ENCODE peak calls at places on chromosomes 16 and 17, in six cellular contexts. W is MM.1S; Z is CD8-positive, alpha-beta T cell; B is IMR-90; D is upper lobe of right lung; O is SJSA1. F is an unnamed sample.

GRCh38 chr16:483351-484075 is 44.0 kb upstream of the CAPN15 start:
- DNase-seq in W (no peak), D (no peak), B (peak; percentile 17), Z (no peak), O (no peak), F (no peak)

GRCh38 chr16:69294051-69294450 is 17.1 kb upstream of the VPS4A start:
- DNase-seq in Z (no peak), B (peak; percentile 29), D (no peak), O (no peak), W (no peak), F (no peak)

GRCh38 chr17:35341465-35341992 is 31.9 kb downstream of the SLFN11 start:
- DNase-seq in W (peak; percentile 90), B (no peak), D (no peak), Z (no peak), O (no peak), F (no peak)

GRCh38 chr16:64304376-64304775 is 817.5 kb downstream of the CDH11 start:
- DNase-seq in B (no peak), Z (no peak), W (no peak), D (no peak), O (no peak), F (no peak)

GRCh38 chr17:34367486-34368270 is 4.6 kb upstream of the CCL1 start:
- DNase-seq in D (no peak), Z (no peak), O (no peak), B (no peak), W (no peak), F (no peak)

GRCh38 chr16:57873218-57873617 is 70.9 kb upstream of the KIFC3 start:
- DNase-seq in B (no peak), O (no peak), W (no peak), Z (no peak), D (no peak), F (no peak)

GRCh38 chr17:43309505-43310329 is 75.9 kb upstream of the RNU2-1 start:
- DNase-seq in W (no peak), B (no peak), Z (peak; percentile 9), D (no peak), O (peak; percentile 16), F (no peak)

GRCh38 chr17:10120113-10120485 is 78.3 kb downstream of the GAS7 start:
- DNase-seq in O (no peak), B (no peak), W (no peak), Z (no peak), D (peak; percentile 63), F (no peak)

GRCh38 chr16:86449377-86450095 is 60.8 kb upstream of the FOXF1 start:
- DNase-seq in Z (no peak), B (no peak), O (no peak), D (no peak), W (no peak), F (no peak)

GRCh38 chr16:22948058-22948602 is 134.2 kb downstream of the HS3ST2 start:
- DNase-seq in W (no peak), O (no peak), Z (no peak), B (no peak), D (no peak), F (no peak)

DNA sequence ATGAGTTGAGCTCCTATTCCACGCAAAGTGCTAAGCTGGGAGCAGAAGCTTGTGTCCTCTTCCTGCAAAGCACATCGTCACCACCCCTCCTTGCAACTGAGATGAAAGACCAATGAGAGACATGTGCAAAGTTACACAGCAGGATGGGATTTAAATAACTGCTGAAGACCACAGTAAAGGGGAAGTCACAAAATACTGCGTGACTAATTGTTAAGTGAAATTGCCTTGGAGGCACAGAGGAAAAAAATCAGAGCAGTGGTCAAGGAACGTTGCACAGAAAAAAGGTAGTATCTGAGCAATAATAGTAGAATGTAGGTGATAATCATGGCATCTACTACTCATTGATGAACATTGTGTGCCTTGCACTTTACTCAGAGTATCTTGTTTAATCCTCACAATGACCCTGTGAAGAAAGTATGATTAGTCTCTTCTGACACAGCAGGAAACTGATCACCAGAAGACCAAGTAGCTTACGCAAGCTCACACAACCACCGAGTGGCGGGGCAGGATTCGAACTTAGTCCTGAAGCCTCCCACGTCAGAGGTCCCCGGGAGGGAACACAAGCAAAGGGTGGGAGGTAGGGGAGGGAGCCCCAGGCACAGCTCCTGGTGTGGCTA is 15.4 kb upstream of the MYO18A start:
- DNase-seq in D (no peak), W (no peak), Z (no peak), O (no peak), B (no peak), F (peak; percentile 60)
- H3K27ac ChIP-seq in D (peak overlapping the region; percentile 47), W (no peak overlapping the region), Z (no peak overlapping the region), O (no peak overlapping the region), B (no peak overlapping the region), F (peak overlapping the region; percentile 24)

GRCh38 chr17:80086616-80087015 is 14.8 kb upstream of the GAA start:
- DNase-seq in Z (no peak), W (no peak), B (no peak), O (no peak), D (no peak), F (no peak)

GRCh38 chr17:80084773-80085172 is 16.6 kb upstream of the GAA start:
- DNase-seq in B (no peak), Z (no peak), W (no peak), O (no peak), D (no peak), F (no peak)

GRCh38 chr17:80083136-80083661 is 18.2 kb upstream of the GAA start:
- DNase-seq in O (no peak), Z (no peak), W (no peak), D (no peak), B (no peak), F (no peak)

GRCh38 chr17:80087346-80088265 is 13.8 kb upstream of the GAA start:
- DNase-seq in D (no peak), B (no peak), W (no peak), O (no peak), Z (no peak), F (no peak)

DNA sequence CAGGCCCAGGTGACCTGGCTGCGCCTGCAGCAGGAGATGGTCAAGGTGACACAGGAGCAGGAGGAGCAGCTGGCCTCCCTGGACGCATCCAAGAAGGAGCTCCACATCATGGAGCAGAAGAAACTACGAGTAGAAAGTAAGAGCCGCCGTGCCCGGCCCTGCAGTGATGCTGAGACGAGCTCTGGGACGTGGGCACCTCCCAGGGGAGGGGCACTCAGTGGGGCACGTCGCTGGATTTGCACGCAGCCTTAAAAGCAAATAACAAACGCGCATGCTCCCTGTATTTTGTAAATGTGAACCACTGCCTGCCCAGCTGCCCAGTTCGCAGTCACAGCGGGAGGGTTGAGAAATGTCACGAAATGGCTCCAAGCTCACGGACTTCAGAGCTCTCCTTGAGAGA is 15.3 kb upstream of the GAA start:
- DNase-seq in W (peak; percentile 11), B (no peak), O (no peak), Z (no peak), D (no peak), F (no peak)
- H3K4me1 ChIP-seq in W (no peaks in the 10 kb centered on the region), B (no peaks in the 10 kb centered on the region), O (no peaks in the 10 kb centered on the region), Z (peaks cover 7% of the 10 kb centered on the region), D (peaks cover 6% of the 10 kb centered on the region), F (peaks cover 5% of the 10 kb centered on the region)

DNA sequence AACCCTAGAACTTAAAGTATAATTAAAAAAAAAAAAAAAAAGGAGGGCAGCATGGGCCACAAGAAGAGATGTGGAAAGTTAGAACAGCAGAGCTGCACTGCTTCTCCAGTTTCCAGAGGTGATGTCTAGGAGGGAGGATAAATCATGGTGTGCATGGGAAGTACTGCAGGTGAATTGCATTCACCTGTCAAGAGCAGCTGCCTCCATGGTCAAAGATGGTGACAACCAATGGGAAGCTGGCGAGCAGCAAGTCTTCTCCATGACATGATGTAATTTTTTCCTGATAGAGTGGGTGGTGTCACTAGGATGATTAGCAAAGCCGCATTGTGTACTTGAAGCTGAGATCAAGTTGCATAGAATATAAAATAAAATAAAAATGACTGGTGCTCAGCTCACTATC is 95.6 kb upstream of the HS3ST4 start:
- DNase-seq in B (no peak), Z (no peak), O (no peak), D (no peak), W (no peak), F (no peak)
- H3K27ac ChIP-seq in B (no peak overlapping the region), Z (no peak overlapping the region), O (no peak overlapping the region), D (no peak overlapping the region), W (no peak overlapping the region), F (no peak overlapping the region)

GRCh38 chr16:15885560-15886001 is 2.8 kb downstream of the CEP20 start:
- DNase-seq in O (no peak), Z (no peak), W (no peak), D (no peak), B (peak; percentile 58), F (no peak)
- H3K4me1 ChIP-seq in O (peaks cover 18% of the 10 kb centered on the region), Z (peaks cover 26% of the 10 kb centered on the region), W (peaks cover 11% of the 10 kb centered on the region), D (peaks cover 24% of the 10 kb centered on the region), B (peaks cover 19% of the 10 kb centered on the region), F (peaks cover 30% of the 10 kb centered on the region)

GRCh38 chr17:83090424-83091256 is 11.2 kb downstream of the METRNL start:
- DNase-seq in D (no peak), W (no peak), O (no peak), Z (no peak), B (no peak), F (no peak)

GRCh38 chr17:83092931-83093330 is 13.5 kb downstream of the METRNL start:
- DNase-seq in Z (no peak), O (no peak), D (no peak), W (no peak), B (no peak), F (no peak)

GRCh38 chr17:83091257-83092141 is 12.1 kb downstream of the METRNL start:
- DNase-seq in W (no peak), D (peak; percentile 87), O (no peak), Z (no peak), B (no peak), F (peak; percentile 85)

GRCh38 chr17:83093506-83093905 is 14.1 kb downstream of the METRNL start:
- DNase-seq in B (no peak), O (no peak), D (no peak), Z (no peak), W (no peak), F (no peak)

DNA sequence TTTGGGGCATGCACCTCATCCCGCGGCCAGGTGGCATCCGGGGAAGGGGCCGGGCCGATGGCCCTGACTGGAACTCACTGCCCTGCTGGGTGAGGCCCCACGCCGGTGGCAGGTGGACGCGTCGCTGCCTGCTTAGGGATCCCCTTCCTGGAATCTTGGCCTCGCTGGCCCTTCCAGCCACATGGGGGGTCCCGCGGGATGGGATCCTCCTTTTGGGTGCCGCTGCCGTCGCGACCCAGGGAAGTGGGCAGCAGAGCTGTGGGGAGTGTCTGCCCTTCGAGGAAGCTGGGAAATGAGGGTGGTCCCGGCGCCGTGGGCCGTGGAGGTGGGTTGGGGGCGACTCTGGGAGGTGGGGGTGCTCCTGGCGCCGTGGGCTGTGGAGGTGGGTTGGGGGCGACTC is 12.8 kb downstream of the METRNL start:
- DNase-seq in B (no peak), Z (no peak), W (no peak), D (no peak), O (no peak), F (no peak)
- H3K27ac ChIP-seq in B (no peak overlapping the region), Z (no peak overlapping the region), W (no peak overlapping the region), D (peak overlapping the region; percentile 81), O (no peak overlapping the region), F (peak overlapping the region; percentile 85)